ENCODE peak calls at places on chromosomes 11 and 22, in seven cellular contexts. One of them, this sample, is unnamed. For H3K4me1, the result is how much of the 10 kb centered on the place peaks cover.

GRCh38 chr11:65539401-65540289 is 14.8 kb downstream of the SCYL1 start:
- DNase-seq in heart right ventricle: no peak
- DNase-seq in cardiac muscle cell: no peak
- DNase-seq in fibroblast of lung: no peak
- DNase-seq in CD8-positive, alpha-beta memory T cell: no peak
- DNase-seq in GM23338: peak
- DNase-seq in psoas muscle: no peak
- DNase-seq in this sample: peak

GRCh38 chr22:24049211-24049610 is 38.1 kb downstream of the CABIN1 start:
- DNase-seq in heart right ventricle: peak
- DNase-seq in cardiac muscle cell: no peak
- DNase-seq in fibroblast of lung: no peak
- DNase-seq in CD8-positive, alpha-beta memory T cell: no peak
- DNase-seq in GM23338: no peak
- DNase-seq in psoas muscle: no peak
- DNase-seq in this sample: no peak

GRCh38 chr11:65501530-65502273 is 2.9 kb downstream of the MALAT1 start:
- DNase-seq in heart right ventricle: no peak
- DNase-seq in cardiac muscle cell: peak
- DNase-seq in fibroblast of lung: peak
- DNase-seq in CD8-positive, alpha-beta memory T cell: no peak
- DNase-seq in GM23338: no peak
- DNase-seq in psoas muscle: no peak
- DNase-seq in this sample: no peak

GRCh38 chr11:67356867-67357561 is 3.7 kb upstream of the POLD4 start:
- DNase-seq in heart right ventricle: peak
- DNase-seq in cardiac muscle cell: peak
- DNase-seq in fibroblast of lung: peak
- DNase-seq in CD8-positive, alpha-beta memory T cell: peak
- DNase-seq in GM23338: peak
- DNase-seq in psoas muscle: no peak
- DNase-seq in this sample: peak

GRCh38 chr11:30128269-30128932 is 102.4 kb upstream of the FSHB start:
- DNase-seq in heart right ventricle: no peak
- DNase-seq in cardiac muscle cell: peak
- DNase-seq in fibroblast of lung: peak
- DNase-seq in CD8-positive, alpha-beta memory T cell: no peak
- DNase-seq in GM23338: peak
- DNase-seq in psoas muscle: no peak
- DNase-seq in this sample: no peak

GRCh38 chr11:17531071-17531817 is 13.0 kb downstream of the USH1C start:
- DNase-seq in heart right ventricle: no peak
- DNase-seq in cardiac muscle cell: no peak
- DNase-seq in fibroblast of lung: no peak
- DNase-seq in CD8-positive, alpha-beta memory T cell: no peak
- DNase-seq in GM23338: no peak
- DNase-seq in psoas muscle: no peak
- DNase-seq in this sample: no peak

GRCh38 chr11:45982656-45983470 is 60.4 kb downstream of the LARGE2 start:
- DNase-seq in heart right ventricle: no peak
- DNase-seq in cardiac muscle cell: peak
- DNase-seq in fibroblast of lung: peak
- DNase-seq in CD8-positive, alpha-beta memory T cell: no peak
- DNase-seq in GM23338: peak
- DNase-seq in psoas muscle: peak
- DNase-seq in this sample: no peak

GRCh38 chr22:24289781-24290181 is 19.1 kb downstream of the SPECC1L start:
- DNase-seq in heart right ventricle: no peak
- DNase-seq in cardiac muscle cell: no peak
- DNase-seq in fibroblast of lung: no peak
- DNase-seq in CD8-positive, alpha-beta memory T cell: no peak
- DNase-seq in GM23338: no peak
- DNase-seq in psoas muscle: no peak
- DNase-seq in this sample: no peak

GRCh38 chr11:17394743-17395390 is 6.4 kb upstream of the KCNJ11 start:
- DNase-seq in heart right ventricle: no peak
- DNase-seq in cardiac muscle cell: no peak
- DNase-seq in fibroblast of lung: no peak
- DNase-seq in CD8-positive, alpha-beta memory T cell: no peak
- DNase-seq in GM23338: no peak
- DNase-seq in psoas muscle: no peak
- DNase-seq in this sample: no peak

GRCh38 chr22:48414662-48415061 is 1413.0 kb downstream of the BRD1 start:
- DNase-seq in heart right ventricle: no peak
- DNase-seq in cardiac muscle cell: no peak
- DNase-seq in fibroblast of lung: no peak
- DNase-seq in CD8-positive, alpha-beta memory T cell: no peak
- DNase-seq in GM23338: no peak
- DNase-seq in psoas muscle: no peak
- DNase-seq in this sample: peak

GRCh38 chr11:115338476-115338875 is 165.7 kb downstream of the CADM1 start:
- DNase-seq in heart right ventricle: no peak
- DNase-seq in cardiac muscle cell: peak
- DNase-seq in fibroblast of lung: peak
- DNase-seq in CD8-positive, alpha-beta memory T cell: no peak
- DNase-seq in GM23338: no peak
- DNase-seq in psoas muscle: no peak
- DNase-seq in this sample: no peak

GRCh38 chr11:116576523-116576922 is 196.3 kb downstream of the BUD13 start:
- DNase-seq in heart right ventricle: no peak
- DNase-seq in cardiac muscle cell: no peak
- DNase-seq in fibroblast of lung: no peak
- DNase-seq in CD8-positive, alpha-beta memory T cell: no peak
- DNase-seq in GM23338: no peak
- DNase-seq in psoas muscle: no peak
- DNase-seq in this sample: no peak

GRCh38 chr22:27331526-27332281 is 469.9 kb downstream of the MN1 start:
- DNase-seq in heart right ventricle: peak
- DNase-seq in cardiac muscle cell: peak
- DNase-seq in fibroblast of lung: peak
- DNase-seq in CD8-positive, alpha-beta memory T cell: no peak
- DNase-seq in GM23338: peak
- DNase-seq in psoas muscle: peak
- DNase-seq in this sample: peak

GRCh38 chr11:92330114-92330513 is 105.5 kb downstream of the FAT3 start:
- DNase-seq in heart right ventricle: no peak
- DNase-seq in cardiac muscle cell: no peak
- DNase-seq in fibroblast of lung: peak
- DNase-seq in CD8-positive, alpha-beta memory T cell: no peak
- DNase-seq in GM23338: no peak
- DNase-seq in psoas muscle: no peak
- DNase-seq in this sample: no peak

GRCh38 chr22:26590525-26590858 is 560 bp upstream of the TPST2 start:
- DNase-seq in heart right ventricle: no peak
- DNase-seq in cardiac muscle cell: peak
- DNase-seq in fibroblast of lung: peak
- DNase-seq in CD8-positive, alpha-beta memory T cell: no peak
- DNase-seq in GM23338: no peak
- DNase-seq in psoas muscle: no peak
- DNase-seq in this sample: no peak

GRCh38 chr22:50078246-50078645 is 7.0 kb downstream of the MLC1 start:
- DNase-seq in heart right ventricle: no peak
- DNase-seq in cardiac muscle cell: no peak
- DNase-seq in fibroblast of lung: no peak
- DNase-seq in CD8-positive, alpha-beta memory T cell: no peak
- DNase-seq in GM23338: no peak
- DNase-seq in psoas muscle: no peak
- DNase-seq in this sample: no peak

DNA sequence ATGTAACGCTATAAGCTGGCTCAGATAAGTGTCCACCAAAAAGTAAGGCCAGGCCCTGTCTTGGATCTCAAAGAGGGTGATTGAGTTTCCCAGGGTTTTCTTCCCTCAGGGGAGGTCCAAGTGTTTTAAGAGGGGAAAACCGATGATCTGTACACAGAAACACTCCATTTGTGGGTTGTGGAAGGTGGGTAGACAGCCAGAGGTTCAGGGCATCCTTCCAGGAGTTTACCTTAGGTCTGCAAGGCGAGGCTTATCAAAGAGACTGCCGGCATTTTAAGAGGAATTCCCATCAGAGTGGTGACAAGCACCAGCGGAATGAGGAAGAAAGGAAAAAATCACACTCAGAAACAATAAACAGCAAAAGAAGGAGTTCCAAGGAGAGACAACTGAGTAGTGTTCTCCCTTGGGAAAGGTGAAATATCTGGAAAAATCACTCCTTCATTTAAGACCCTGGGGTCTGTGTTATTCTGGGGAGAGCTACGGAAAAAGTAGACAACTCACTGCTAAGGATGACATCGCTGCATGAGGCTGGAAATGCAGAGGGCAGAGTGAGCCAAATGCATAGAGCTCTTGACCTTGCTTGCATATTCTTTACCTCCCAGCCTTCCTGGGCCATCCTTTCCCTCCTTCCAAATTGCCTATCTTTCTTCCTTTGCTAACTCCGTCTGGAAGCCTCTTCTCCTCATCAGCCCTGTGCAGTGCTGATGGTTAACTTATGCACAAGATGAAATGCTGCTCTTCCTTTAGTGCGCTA is 22.1 kb upstream of the MMP7 start:
- DNase-seq in heart right ventricle: no peak
- DNase-seq in cardiac muscle cell: peak
- DNase-seq in fibroblast of lung: no peak
- DNase-seq in CD8-positive, alpha-beta memory T cell: no peak
- DNase-seq in GM23338: no peak
- DNase-seq in psoas muscle: no peak
- DNase-seq in this sample: no peak
- H3K27ac ChIP-seq in heart right ventricle: no peak
- H3K27ac ChIP-seq in cardiac muscle cell: no peak
- H3K27ac ChIP-seq in fibroblast of lung: no peak
- H3K27ac ChIP-seq in CD8-positive, alpha-beta memory T cell: no peak
- H3K27ac ChIP-seq in GM23338: no peak
- H3K27ac ChIP-seq in psoas muscle: no peak
- H3K27ac ChIP-seq in this sample: peak

GRCh38 chr11:2303627-2304155 is 1.9 kb downstream of the TSPAN32 start:
- DNase-seq in heart right ventricle: peak
- DNase-seq in cardiac muscle cell: no peak
- DNase-seq in fibroblast of lung: no peak
- DNase-seq in CD8-positive, alpha-beta memory T cell: no peak
- DNase-seq in GM23338: no peak
- DNase-seq in psoas muscle: no peak
- DNase-seq in this sample: no peak
- H3K4me3 ChIP-seq in heart right ventricle: peak
- H3K4me3 ChIP-seq in cardiac muscle cell: no peak
- H3K4me3 ChIP-seq in fibroblast of lung: no peak
- H3K4me3 ChIP-seq in CD8-positive, alpha-beta memory T cell: peak
- H3K4me3 ChIP-seq in GM23338: no peak
- H3K4me3 ChIP-seq in psoas muscle: no peak
- H3K4me3 ChIP-seq in this sample: no peak

GRCh38 chr11:64084146-64084961 is 48.6 kb downstream of the FLRT1 start:
- DNase-seq in heart right ventricle: no peak
- DNase-seq in cardiac muscle cell: no peak
- DNase-seq in fibroblast of lung: no peak
- DNase-seq in CD8-positive, alpha-beta memory T cell: no peak
- DNase-seq in GM23338: no peak
- DNase-seq in psoas muscle: no peak
- DNase-seq in this sample: no peak

GRCh38 chr11:64085915-64086262 is 50.2 kb downstream of the FLRT1 start:
- DNase-seq in heart right ventricle: no peak
- DNase-seq in cardiac muscle cell: no peak
- DNase-seq in fibroblast of lung: no peak
- DNase-seq in CD8-positive, alpha-beta memory T cell: no peak
- DNase-seq in GM23338: no peak
- DNase-seq in psoas muscle: no peak
- DNase-seq in this sample: no peak

GRCh38 chr11:64086263-64086938 is 50.7 kb downstream of the FLRT1 start:
- DNase-seq in heart right ventricle: peak
- DNase-seq in cardiac muscle cell: peak
- DNase-seq in fibroblast of lung: peak
- DNase-seq in CD8-positive, alpha-beta memory T cell: no peak
- DNase-seq in GM23338: no peak
- DNase-seq in psoas muscle: peak
- DNase-seq in this sample: no peak

GRCh38 chr11:64083681-64084080 is 48.0 kb downstream of the FLRT1 start:
- DNase-seq in heart right ventricle: no peak
- DNase-seq in cardiac muscle cell: no peak
- DNase-seq in fibroblast of lung: no peak
- DNase-seq in CD8-positive, alpha-beta memory T cell: no peak
- DNase-seq in GM23338: no peak
- DNase-seq in psoas muscle: no peak
- DNase-seq in this sample: no peak

DNA sequence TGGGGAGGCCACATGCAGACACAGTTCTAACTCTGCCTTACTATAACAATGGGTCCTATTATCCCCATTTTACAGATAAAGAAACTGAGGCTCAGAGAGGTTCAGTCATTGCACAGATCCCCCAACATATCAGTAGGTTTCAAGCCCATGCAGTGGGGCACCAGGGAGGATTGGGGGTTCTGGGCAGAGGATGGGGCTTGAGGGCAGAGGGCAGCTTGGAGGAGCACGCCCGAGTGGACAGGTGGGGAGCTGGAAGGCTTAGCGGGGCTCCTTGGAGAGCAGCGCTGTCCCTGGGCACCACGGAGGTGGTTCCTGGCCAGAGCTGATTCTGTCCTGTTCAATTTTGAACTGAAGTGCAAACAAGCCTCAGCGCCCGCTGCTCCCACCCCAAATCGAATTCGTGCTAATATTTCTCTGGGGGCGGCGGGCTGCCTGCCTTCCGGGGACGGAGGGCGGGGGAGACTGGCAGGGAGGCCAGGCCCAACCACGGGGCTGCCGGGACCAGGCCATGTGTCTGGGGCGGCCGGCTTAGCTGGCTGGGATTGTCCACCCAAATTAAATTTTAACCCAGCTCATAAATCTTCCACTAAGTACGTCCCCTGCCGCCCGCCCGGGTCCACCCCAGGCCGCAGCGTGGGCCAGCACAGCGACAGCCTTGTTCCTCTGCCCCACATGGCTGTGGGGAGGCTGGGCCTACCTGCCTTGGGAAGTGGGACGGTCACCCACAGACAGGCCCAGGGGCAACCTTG is 49.4 kb downstream of the FLRT1 start:
- DNase-seq in heart right ventricle: no peak
- DNase-seq in cardiac muscle cell: no peak
- DNase-seq in fibroblast of lung: no peak
- DNase-seq in CD8-positive, alpha-beta memory T cell: no peak
- DNase-seq in GM23338: no peak
- DNase-seq in psoas muscle: no peak
- DNase-seq in this sample: no peak
- H3K4me1 ChIP-seq in heart right ventricle: under half
- H3K4me1 ChIP-seq in cardiac muscle cell: under half
- H3K4me1 ChIP-seq in fibroblast of lung: under half
- H3K4me1 ChIP-seq in CD8-positive, alpha-beta memory T cell: under half
- H3K4me1 ChIP-seq in GM23338: under half
- H3K4me1 ChIP-seq in psoas muscle: under half
- H3K4me1 ChIP-seq in this sample: under half

DNA sequence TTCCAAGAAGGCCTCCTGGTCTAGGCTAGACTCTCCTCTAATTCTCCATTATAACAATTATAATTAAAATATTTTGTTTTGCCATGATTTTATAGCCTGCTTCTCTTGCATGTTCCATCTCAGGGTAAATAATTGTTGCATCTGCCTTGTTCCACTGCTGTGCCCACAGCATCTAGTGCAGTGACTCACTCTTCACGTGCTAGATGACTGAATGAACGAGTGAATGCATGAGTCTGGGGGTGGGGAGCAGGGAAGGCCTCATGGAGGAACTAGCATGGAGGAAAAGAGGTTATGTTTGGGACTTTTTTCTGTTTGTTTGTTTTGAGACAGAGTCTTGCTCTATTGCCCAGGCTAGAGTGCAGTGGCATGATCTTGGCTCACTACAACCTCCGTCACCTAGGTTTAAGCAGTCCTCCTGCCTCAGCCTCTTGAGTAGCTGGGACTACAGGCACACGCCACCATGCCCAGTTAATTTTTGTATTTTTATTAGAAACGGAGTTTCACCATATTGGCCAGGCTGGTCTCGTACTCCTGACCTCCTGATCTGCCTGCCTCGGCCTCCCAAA is 5.2 kb upstream of the OAF start:
- DNase-seq in heart right ventricle: no peak
- DNase-seq in cardiac muscle cell: peak
- DNase-seq in fibroblast of lung: peak
- DNase-seq in CD8-positive, alpha-beta memory T cell: no peak
- DNase-seq in GM23338: no peak
- DNase-seq in psoas muscle: no peak
- DNase-seq in this sample: no peak
- H3K27ac ChIP-seq in heart right ventricle: no peak
- H3K27ac ChIP-seq in cardiac muscle cell: no peak
- H3K27ac ChIP-seq in fibroblast of lung: no peak
- H3K27ac ChIP-seq in CD8-positive, alpha-beta memory T cell: no peak
- H3K27ac ChIP-seq in GM23338: no peak
- H3K27ac ChIP-seq in psoas muscle: no peak
- H3K27ac ChIP-seq in this sample: no peak

This sample was measured in left lung.